ENCODE peak calls at places on chromosomes 12 and 14, in seven cellular contexts. D is heart right ventricle, J is kidney epithelial cell, Q is GM13976, P is astrocyte, T is fibroblast of mammary gland, H is AG10803. E is an unnamed sample.

GRCh38 chr12:92028039-92028709 is 117.5 kb downstream of the BTG1 start:
- DNase-seq in H (peak; percentile 21), Q (no peak), T (peak; percentile 81), P (peak; percentile 64), D (no peak), J (no peak), E (no peak)

GRCh38 chr12:1878695-1879094 is 39.8 kb downstream of the CACNA2D4 start:
- DNase-seq in P (no peak), D (no peak), J (no peak), T (no peak), Q (peak; percentile 8), H (no peak), E (no peak)

GRCh38 chr12:11723993-11724392 is 74.5 kb downstream of the ETV6 start:
- DNase-seq in J (no peak), Q (no peak), H (no peak), T (no peak), D (no peak), P (peak; percentile 96), E (no peak)

GRCh38 chr14:92439551-92440344 is 73.8 kb upstream of the RIN3 start:
- DNase-seq in T (no peak), H (no peak), Q (no peak), P (no peak), D (peak; percentile 72), J (no peak), E (peak; percentile 32)

GRCh38 chr12:111636209-111636928 is 37.3 kb upstream of the ATXN2 start:
- DNase-seq in H (peak; percentile 92), T (peak; percentile 57), D (peak; percentile 47), J (no peak), Q (no peak), P (peak; percentile 76), E (no peak)

GRCh38 chr12:81835783-81836182 is 76.6 kb upstream of the PPFIA2 start:
- DNase-seq in H (no peak), T (no peak), Q (no peak), P (no peak), J (no peak), D (no peak), E (no peak)

GRCh38 chr14:95227279-95227860 is 70.0 kb upstream of the DICER1 start:
- DNase-seq in D (no peak), T (no peak), H (no peak), Q (no peak), P (peak; percentile 46), J (peak; percentile 60), E (no peak)

GRCh38 chr14:31170411-31170810 is 37.2 kb downstream of the HECTD1 start:
- DNase-seq in H (no peak), P (peak; percentile 16), D (no peak), J (no peak), Q (no peak), T (no peak), E (no peak)

GRCh38 chr12:12560587-12561304 is 1.9 kb downstream of the DUSP16 start:
- DNase-seq in P (peak; percentile 81), T (peak; percentile 64), J (peak; percentile 66), H (peak; percentile 58), Q (peak; percentile 52), D (no peak), E (no peak)

GRCh38 chr12:80195143-80195726 is 95.9 kb downstream of the OTOGL start:
- DNase-seq in Q (peak; percentile 26), D (no peak), J (no peak), H (peak; percentile 74), T (peak; percentile 75), P (peak; percentile 54), E (no peak)

GRCh38 chr12:108854055-108854452 is 3.3 kb downstream of the SSH1 start:
- DNase-seq in H (peak; percentile 95), P (peak; percentile 93), J (no peak), D (no peak), Q (no peak), T (peak; percentile 98), E (no peak)

GRCh38 chr14:103562135-103562384 is 397 bp downstream of the BAG5 start:
- DNase-seq in H (no peak), P (no peak), T (no peak), D (peak; percentile 57), Q (no peak), J (no peak), E (no peak)

GRCh38 chr12:102736328-102736727 is 180.7 kb downstream of the PAH start:
- DNase-seq in T (no peak), Q (no peak), P (no peak), D (no peak), J (no peak), H (no peak), E (no peak)

GRCh38 chr12:105992849-105993740 is 145.7 kb downstream of the NUAK1 start:
- DNase-seq in D (no peak), T (no peak), P (peak; percentile 95), Q (no peak), J (peak; percentile 49), H (peak; percentile 61), E (no peak)

GRCh38 chr12:44876554-44877275 is 600 bp upstream of the NELL2 start:
- DNase-seq in J (no peak), D (peak; percentile 14), Q (peak; percentile 53), H (peak; percentile 10), T (peak; percentile 12), P (peak; percentile 22), E (no peak)

GRCh38 chr14:61694830-61695694 is at the start of gene HIF1A:
- DNase-seq in J (peak; percentile 94), P (peak; percentile 98), H (peak; percentile 100), T (peak; percentile 99), Q (peak; percentile 95), D (peak; percentile 96), E (peak; percentile 87)
- TF ChIP-seq CTCF in J (peak; percentile 37), P (no peak), H (peak; percentile 39), T (peak; percentile 37), Q (peak; percentile 15), D (no peak), E (no peak)

GRCh38 chr14:23093993-23094665 is 807 bp downstream of the ACIN1 start:
- DNase-seq in P (no peak), T (no peak), D (no peak), Q (no peak), J (no peak), H (no peak), E (no peak)
- TF ChIP-seq CTCF in P (peak; percentile 28), T (peak; percentile 23), D (no peak), Q (peak; percentile 32), J (peak; percentile 35), H (peak; percentile 34), E (no peak)

GRCh38 chr12:77433799-77434198 is 368.4 kb upstream of the E2F7 start:
- DNase-seq in P (peak; percentile 69), J (no peak), Q (no peak), T (peak; percentile 15), H (peak; percentile 54), D (no peak), E (no peak)
- TF ChIP-seq CTCF in P (no peak), J (no peak), Q (no peak), T (no peak), H (no peak), D (no peak), E (no peak)

DNA sequence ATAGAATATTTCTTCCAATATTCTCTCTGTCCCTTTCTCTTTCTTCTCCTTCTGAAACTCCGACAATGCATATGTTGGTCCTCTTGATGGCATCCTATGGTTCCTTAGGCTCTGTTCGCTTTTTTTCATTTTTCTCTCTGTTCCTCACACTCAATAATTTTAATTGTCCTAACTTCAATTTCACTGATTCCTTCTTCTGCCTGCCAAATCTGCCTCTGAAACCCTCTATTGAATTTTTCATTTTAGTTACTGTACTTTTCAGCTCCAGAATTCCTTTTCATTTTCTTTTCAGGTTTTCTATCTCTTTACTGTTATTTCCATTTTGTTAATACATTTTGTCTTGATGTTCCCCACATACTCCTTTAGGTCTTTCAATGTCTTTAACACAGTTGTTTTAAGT is 67.0 kb upstream of the TTC7B start:
- DNase-seq in J (no peak), Q (no peak), D (no peak), T (no peak), H (no peak), P (no peak), E (no peak)
- TF ChIP-seq CTCF in J (no peak), Q (no peak), D (no peak), T (no peak), H (no peak), P (no peak), E (no peak)

DNA sequence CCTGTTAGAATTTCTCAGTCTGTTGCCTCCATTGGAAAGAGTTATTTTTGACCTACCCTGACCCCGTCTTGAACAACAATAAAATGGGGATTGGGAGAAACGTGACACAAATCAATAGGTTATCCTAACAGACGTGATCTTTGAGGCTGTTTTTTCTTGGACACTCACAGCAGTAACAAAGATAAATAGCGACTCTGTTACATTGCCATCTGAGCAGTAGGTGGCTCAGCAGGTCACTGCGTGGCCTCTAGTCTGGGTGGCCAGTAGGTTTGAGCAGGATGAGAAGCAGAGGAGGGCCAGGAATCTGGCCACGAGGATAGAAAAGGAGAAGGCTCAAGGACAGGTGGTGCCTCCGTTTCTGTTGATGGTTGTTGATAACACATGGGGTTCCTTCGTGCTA is 101.4 kb downstream of the GPATCH2L start:
- DNase-seq in P (no peak), D (no peak), Q (no peak), J (no peak), H (no peak), T (no peak), E (no peak)
- TF ChIP-seq CTCF in P (no peak), D (no peak), Q (no peak), J (no peak), H (no peak), T (no peak), E (no peak)